ENCODE peak calls at places on chromosomes 3 and 15, in nine cellular contexts. One of them, this sample, is unnamed.

GRCh38 chr3:48716508-48716981 is 476 bp downstream of the IP6K2 start:
- DNase-seq in NCI-H446 treated with DMSO at 0.1 percent for 48 hours: no peak
- DNase-seq in endothelial cell: peak; percentile 13
- DNase-seq in AG08395: no peak
- DNase-seq in DMS 273 treated with DMSO at 0.1 percent for 48 hours: no peak
- DNase-seq in activated CD4-positive, alpha-beta T cell treated with anti-CD3 and anti-CD28 coated beads, Interleukin-2, amount 50 U/mL, for 1 hour: peak; percentile 23
- DNase-seq in mucosa of gallbladder: no peak
- DNase-seq in amygdala: no peak
- DNase-seq in GM03348: no peak
- DNase-seq in this sample: no peak

GRCh38 chr3:149784064-149784704 is 8.2 kb downstream of the ANKUB1 start:
- DNase-seq in GM03348: peak; percentile 39
- DNase-seq in amygdala: no peak
- DNase-seq in activated CD4-positive, alpha-beta T cell treated with anti-CD3 and anti-CD28 coated beads, Interleukin-2, amount 50 U/mL, for 1 hour: no peak
- DNase-seq in AG08395: peak; percentile 34
- DNase-seq in DMS 273 treated with DMSO at 0.1 percent for 48 hours: no peak
- DNase-seq in endothelial cell: no peak
- DNase-seq in mucosa of gallbladder: no peak
- DNase-seq in NCI-H446 treated with DMSO at 0.1 percent for 48 hours: no peak
- DNase-seq in this sample: no peak

GRCh38 chr3:149970716-149971402 is at the start of gene PFN2:
- DNase-seq in endothelial cell: peak; percentile 74
- DNase-seq in activated CD4-positive, alpha-beta T cell treated with anti-CD3 and anti-CD28 coated beads, Interleukin-2, amount 50 U/mL, for 1 hour: peak; percentile 61
- DNase-seq in NCI-H446 treated with DMSO at 0.1 percent for 48 hours: peak; percentile 86
- DNase-seq in AG08395: peak; percentile 75
- DNase-seq in DMS 273 treated with DMSO at 0.1 percent for 48 hours: peak; percentile 66
- DNase-seq in mucosa of gallbladder: peak; percentile 33
- DNase-seq in GM03348: peak; percentile 93
- DNase-seq in amygdala: peak; percentile 71
- DNase-seq in this sample: peak; percentile 63

GRCh38 chr3:13650210-13651056 is 101.5 kb downstream of the FBLN2 start:
- DNase-seq in endothelial cell: peak; percentile 93
- DNase-seq in amygdala: peak; percentile 81
- DNase-seq in DMS 273 treated with DMSO at 0.1 percent for 48 hours: no peak
- DNase-seq in GM03348: peak; percentile 95
- DNase-seq in AG08395: peak; percentile 85
- DNase-seq in NCI-H446 treated with DMSO at 0.1 percent for 48 hours: no peak
- DNase-seq in mucosa of gallbladder: peak; percentile 76
- DNase-seq in activated CD4-positive, alpha-beta T cell treated with anti-CD3 and anti-CD28 coated beads, Interleukin-2, amount 50 U/mL, for 1 hour: peak; percentile 76
- DNase-seq in this sample: peak; percentile 88

GRCh38 chr15:48507416-48508065 is 138.0 kb downstream of the FBN1 start:
- DNase-seq in DMS 273 treated with DMSO at 0.1 percent for 48 hours: peak; percentile 27
- DNase-seq in endothelial cell: peak; percentile 48
- DNase-seq in mucosa of gallbladder: peak; percentile 25
- DNase-seq in amygdala: no peak
- DNase-seq in NCI-H446 treated with DMSO at 0.1 percent for 48 hours: no peak
- DNase-seq in activated CD4-positive, alpha-beta T cell treated with anti-CD3 and anti-CD28 coated beads, Interleukin-2, amount 50 U/mL, for 1 hour: no peak
- DNase-seq in AG08395: peak; percentile 50
- DNase-seq in GM03348: peak; percentile 31
- DNase-seq in this sample: no peak

GRCh38 chr15:81895723-81896122 is 150.1 kb downstream of the MEX3B start:
- DNase-seq in GM03348: no peak
- DNase-seq in mucosa of gallbladder: no peak
- DNase-seq in AG08395: no peak
- DNase-seq in NCI-H446 treated with DMSO at 0.1 percent for 48 hours: no peak
- DNase-seq in endothelial cell: no peak
- DNase-seq in DMS 273 treated with DMSO at 0.1 percent for 48 hours: no peak
- DNase-seq in activated CD4-positive, alpha-beta T cell treated with anti-CD3 and anti-CD28 coated beads, Interleukin-2, amount 50 U/mL, for 1 hour: no peak
- DNase-seq in amygdala: no peak
- DNase-seq in this sample: no peak

GRCh38 chr3:63051920-63052319 is 176.7 kb upstream of the CADPS start:
- DNase-seq in GM03348: peak; percentile 3
- DNase-seq in NCI-H446 treated with DMSO at 0.1 percent for 48 hours: no peak
- DNase-seq in DMS 273 treated with DMSO at 0.1 percent for 48 hours: no peak
- DNase-seq in endothelial cell: no peak
- DNase-seq in amygdala: no peak
- DNase-seq in mucosa of gallbladder: no peak
- DNase-seq in activated CD4-positive, alpha-beta T cell treated with anti-CD3 and anti-CD28 coated beads, Interleukin-2, amount 50 U/mL, for 1 hour: no peak
- DNase-seq in AG08395: no peak
- DNase-seq in this sample: no peak

GRCh38 chr15:44296625-44297524 is 8.4 kb downstream of the GOLM2 start:
- DNase-seq in mucosa of gallbladder: no peak
- DNase-seq in AG08395: peak; percentile 32
- DNase-seq in activated CD4-positive, alpha-beta T cell treated with anti-CD3 and anti-CD28 coated beads, Interleukin-2, amount 50 U/mL, for 1 hour: no peak
- DNase-seq in GM03348: peak; percentile 35
- DNase-seq in amygdala: no peak
- DNase-seq in DMS 273 treated with DMSO at 0.1 percent for 48 hours: peak; percentile 21
- DNase-seq in endothelial cell: no peak
- DNase-seq in NCI-H446 treated with DMSO at 0.1 percent for 48 hours: no peak
- DNase-seq in this sample: no peak

GRCh38 chr3:15958692-15959433 is 161.1 kb upstream of the ANKRD28 start:
- DNase-seq in DMS 273 treated with DMSO at 0.1 percent for 48 hours: no peak
- DNase-seq in activated CD4-positive, alpha-beta T cell treated with anti-CD3 and anti-CD28 coated beads, Interleukin-2, amount 50 U/mL, for 1 hour: no peak
- DNase-seq in amygdala: no peak
- DNase-seq in mucosa of gallbladder: no peak
- DNase-seq in AG08395: no peak
- DNase-seq in GM03348: no peak
- DNase-seq in NCI-H446 treated with DMSO at 0.1 percent for 48 hours: no peak
- DNase-seq in endothelial cell: no peak
- DNase-seq in this sample: no peak

GRCh38 chr15:75348034-75348562 is 1.3 kb downstream of the NEIL1 start:
- DNase-seq in AG08395: no peak
- DNase-seq in DMS 273 treated with DMSO at 0.1 percent for 48 hours: no peak
- DNase-seq in GM03348: peak; percentile 70
- DNase-seq in endothelial cell: no peak
- DNase-seq in mucosa of gallbladder: no peak
- DNase-seq in activated CD4-positive, alpha-beta T cell treated with anti-CD3 and anti-CD28 coated beads, Interleukin-2, amount 50 U/mL, for 1 hour: no peak
- DNase-seq in amygdala: no peak
- DNase-seq in NCI-H446 treated with DMSO at 0.1 percent for 48 hours: no peak
- DNase-seq in this sample: peak; percentile 72

GRCh38 chr15:31335991-31336942 is 9.6 kb downstream of the KLF13 start:
- DNase-seq in endothelial cell: no peak
- DNase-seq in GM03348: no peak
- DNase-seq in DMS 273 treated with DMSO at 0.1 percent for 48 hours: no peak
- DNase-seq in activated CD4-positive, alpha-beta T cell treated with anti-CD3 and anti-CD28 coated beads, Interleukin-2, amount 50 U/mL, for 1 hour: no peak
- DNase-seq in mucosa of gallbladder: no peak
- DNase-seq in AG08395: no peak
- DNase-seq in NCI-H446 treated with DMSO at 0.1 percent for 48 hours: no peak
- DNase-seq in amygdala: no peak
- DNase-seq in this sample: peak; percentile 49

GRCh38 chr3:180430896-180431295 is 171.1 kb upstream of the TTC14 start:
- DNase-seq in amygdala: no peak
- DNase-seq in DMS 273 treated with DMSO at 0.1 percent for 48 hours: no peak
- DNase-seq in endothelial cell: no peak
- DNase-seq in AG08395: no peak
- DNase-seq in activated CD4-positive, alpha-beta T cell treated with anti-CD3 and anti-CD28 coated beads, Interleukin-2, amount 50 U/mL, for 1 hour: no peak
- DNase-seq in GM03348: no peak
- DNase-seq in mucosa of gallbladder: no peak
- DNase-seq in NCI-H446 treated with DMSO at 0.1 percent for 48 hours: no peak
- DNase-seq in this sample: no peak

GRCh38 chr15:96320703-96321421 is 9.6 kb upstream of the NR2F2 start:
- DNase-seq in NCI-H446 treated with DMSO at 0.1 percent for 48 hours: no peak
- DNase-seq in endothelial cell: no peak
- DNase-seq in amygdala: no peak
- DNase-seq in DMS 273 treated with DMSO at 0.1 percent for 48 hours: no peak
- DNase-seq in activated CD4-positive, alpha-beta T cell treated with anti-CD3 and anti-CD28 coated beads, Interleukin-2, amount 50 U/mL, for 1 hour: no peak
- DNase-seq in GM03348: no peak
- DNase-seq in mucosa of gallbladder: no peak
- DNase-seq in AG08395: no peak
- DNase-seq in this sample: no peak

GRCh38 chr15:31262901-31263671 is 63.5 kb upstream of the KLF13 start:
- DNase-seq in DMS 273 treated with DMSO at 0.1 percent for 48 hours: no peak
- DNase-seq in amygdala: no peak
- DNase-seq in endothelial cell: no peak
- DNase-seq in NCI-H446 treated with DMSO at 0.1 percent for 48 hours: no peak
- DNase-seq in GM03348: no peak
- DNase-seq in activated CD4-positive, alpha-beta T cell treated with anti-CD3 and anti-CD28 coated beads, Interleukin-2, amount 50 U/mL, for 1 hour: no peak
- DNase-seq in AG08395: peak; percentile 53
- DNase-seq in mucosa of gallbladder: peak; percentile 42
- DNase-seq in this sample: peak; percentile 83

GRCh38 chr3:64741344-64741743 is 53.5 kb upstream of the ADAMTS9 start:
- DNase-seq in amygdala: no peak
- DNase-seq in mucosa of gallbladder: no peak
- DNase-seq in activated CD4-positive, alpha-beta T cell treated with anti-CD3 and anti-CD28 coated beads, Interleukin-2, amount 50 U/mL, for 1 hour: no peak
- DNase-seq in AG08395: no peak
- DNase-seq in endothelial cell: no peak
- DNase-seq in DMS 273 treated with DMSO at 0.1 percent for 48 hours: no peak
- DNase-seq in NCI-H446 treated with DMSO at 0.1 percent for 48 hours: no peak
- DNase-seq in GM03348: peak; percentile 9
- DNase-seq in this sample: no peak

GRCh38 chr15:88542342-88542733 is 4.1 kb downstream of the DET1 start:
- DNase-seq in endothelial cell: no peak
- DNase-seq in NCI-H446 treated with DMSO at 0.1 percent for 48 hours: no peak
- DNase-seq in mucosa of gallbladder: peak; percentile 16
- DNase-seq in activated CD4-positive, alpha-beta T cell treated with anti-CD3 and anti-CD28 coated beads, Interleukin-2, amount 50 U/mL, for 1 hour: no peak
- DNase-seq in GM03348: no peak
- DNase-seq in amygdala: no peak
- DNase-seq in DMS 273 treated with DMSO at 0.1 percent for 48 hours: no peak
- DNase-seq in AG08395: no peak
- DNase-seq in this sample: no peak

GRCh38 chr3:39064646-39065045 is 12.8 kb downstream of the WDR48 start:
- DNase-seq in endothelial cell: no peak
- DNase-seq in AG08395: peak; percentile 54
- DNase-seq in GM03348: peak; percentile 54
- DNase-seq in amygdala: no peak
- DNase-seq in DMS 273 treated with DMSO at 0.1 percent for 48 hours: no peak
- DNase-seq in mucosa of gallbladder: no peak
- DNase-seq in activated CD4-positive, alpha-beta T cell treated with anti-CD3 and anti-CD28 coated beads, Interleukin-2, amount 50 U/mL, for 1 hour: no peak
- DNase-seq in NCI-H446 treated with DMSO at 0.1 percent for 48 hours: no peak
- DNase-seq in this sample: no peak

GRCh38 chr3:133872161-133872560 is 23.5 kb downstream of the RAB6B start:
- DNase-seq in DMS 273 treated with DMSO at 0.1 percent for 48 hours: no peak
- DNase-seq in AG08395: no peak
- DNase-seq in endothelial cell: no peak
- DNase-seq in NCI-H446 treated with DMSO at 0.1 percent for 48 hours: no peak
- DNase-seq in mucosa of gallbladder: no peak
- DNase-seq in GM03348: no peak
- DNase-seq in amygdala: no peak
- DNase-seq in activated CD4-positive, alpha-beta T cell treated with anti-CD3 and anti-CD28 coated beads, Interleukin-2, amount 50 U/mL, for 1 hour: no peak
- DNase-seq in this sample: no peak

GRCh38 chr3:56190906-56191305 is 277.4 kb downstream of the ERC2 start:
- DNase-seq in GM03348: no peak
- DNase-seq in NCI-H446 treated with DMSO at 0.1 percent for 48 hours: no peak
- DNase-seq in AG08395: no peak
- DNase-seq in endothelial cell: no peak
- DNase-seq in amygdala: no peak
- DNase-seq in DMS 273 treated with DMSO at 0.1 percent for 48 hours: no peak
- DNase-seq in activated CD4-positive, alpha-beta T cell treated with anti-CD3 and anti-CD28 coated beads, Interleukin-2, amount 50 U/mL, for 1 hour: no peak
- DNase-seq in mucosa of gallbladder: no peak
- DNase-seq in this sample: no peak

GRCh38 chr15:28109626-28110415 is 10.7 kb upstream of the OCA2 start:
- DNase-seq in amygdala: no peak
- DNase-seq in NCI-H446 treated with DMSO at 0.1 percent for 48 hours: no peak
- DNase-seq in mucosa of gallbladder: no peak
- DNase-seq in GM03348: no peak
- DNase-seq in activated CD4-positive, alpha-beta T cell treated with anti-CD3 and anti-CD28 coated beads, Interleukin-2, amount 50 U/mL, for 1 hour: no peak
- DNase-seq in endothelial cell: no peak
- DNase-seq in DMS 273 treated with DMSO at 0.1 percent for 48 hours: no peak
- DNase-seq in AG08395: no peak
- DNase-seq in this sample: no peak

GRCh38 chr3:180280601-180281000 is 243.9 kb upstream of the PEX5L start:
- DNase-seq in GM03348: no peak
- DNase-seq in activated CD4-positive, alpha-beta T cell treated with anti-CD3 and anti-CD28 coated beads, Interleukin-2, amount 50 U/mL, for 1 hour: no peak
- DNase-seq in DMS 273 treated with DMSO at 0.1 percent for 48 hours: no peak
- DNase-seq in mucosa of gallbladder: no peak
- DNase-seq in amygdala: no peak
- DNase-seq in NCI-H446 treated with DMSO at 0.1 percent for 48 hours: no peak
- DNase-seq in endothelial cell: no peak
- DNase-seq in AG08395: no peak
- DNase-seq in this sample: no peak

GRCh38 chr3:4351164-4351855 is 48.1 kb downstream of the SETMAR start:
- DNase-seq in endothelial cell: no peak
- DNase-seq in amygdala: no peak
- DNase-seq in NCI-H446 treated with DMSO at 0.1 percent for 48 hours: no peak
- DNase-seq in activated CD4-positive, alpha-beta T cell treated with anti-CD3 and anti-CD28 coated beads, Interleukin-2, amount 50 U/mL, for 1 hour: peak; percentile 16
- DNase-seq in mucosa of gallbladder: no peak
- DNase-seq in DMS 273 treated with DMSO at 0.1 percent for 48 hours: no peak
- DNase-seq in AG08395: peak; percentile 23
- DNase-seq in GM03348: peak; percentile 45
- DNase-seq in this sample: no peak

GRCh38 chr3:129526121-129526900 is 2.1 kb upstream of the RHO start:
- DNase-seq in endothelial cell: no peak
- DNase-seq in mucosa of gallbladder: no peak
- DNase-seq in activated CD4-positive, alpha-beta T cell treated with anti-CD3 and anti-CD28 coated beads, Interleukin-2, amount 50 U/mL, for 1 hour: no peak
- DNase-seq in NCI-H446 treated with DMSO at 0.1 percent for 48 hours: no peak
- DNase-seq in AG08395: no peak
- DNase-seq in GM03348: no peak
- DNase-seq in amygdala: no peak
- DNase-seq in DMS 273 treated with DMSO at 0.1 percent for 48 hours: no peak
- DNase-seq in this sample: peak; percentile 79

GRCh38 chr15:67085237-67085817 is 19.9 kb downstream of the SMAD3 start:
- DNase-seq in AG08395: no peak
- DNase-seq in DMS 273 treated with DMSO at 0.1 percent for 48 hours: no peak
- DNase-seq in GM03348: no peak
- DNase-seq in amygdala: no peak
- DNase-seq in NCI-H446 treated with DMSO at 0.1 percent for 48 hours: no peak
- DNase-seq in endothelial cell: no peak
- DNase-seq in mucosa of gallbladder: no peak
- DNase-seq in activated CD4-positive, alpha-beta T cell treated with anti-CD3 and anti-CD28 coated beads, Interleukin-2, amount 50 U/mL, for 1 hour: no peak
- DNase-seq in this sample: no peak

GRCh38 chr15:65249641-65250040 is 37.0 kb downstream of the PARP16 start:
- DNase-seq in endothelial cell: no peak
- DNase-seq in GM03348: no peak
- DNase-seq in amygdala: no peak
- DNase-seq in AG08395: no peak
- DNase-seq in mucosa of gallbladder: no peak
- DNase-seq in activated CD4-positive, alpha-beta T cell treated with anti-CD3 and anti-CD28 coated beads, Interleukin-2, amount 50 U/mL, for 1 hour: no peak
- DNase-seq in DMS 273 treated with DMSO at 0.1 percent for 48 hours: no peak
- DNase-seq in NCI-H446 treated with DMSO at 0.1 percent for 48 hours: no peak
- DNase-seq in this sample: no peak

GRCh38 chr3:77096966-77097890 is 57.3 kb downstream of the ROBO2 start:
- DNase-seq in AG08395: no peak
- DNase-seq in DMS 273 treated with DMSO at 0.1 percent for 48 hours: no peak
- DNase-seq in NCI-H446 treated with DMSO at 0.1 percent for 48 hours: no peak
- DNase-seq in GM03348: no peak
- DNase-seq in activated CD4-positive, alpha-beta T cell treated with anti-CD3 and anti-CD28 coated beads, Interleukin-2, amount 50 U/mL, for 1 hour: no peak
- DNase-seq in mucosa of gallbladder: no peak
- DNase-seq in amygdala: no peak
- DNase-seq in endothelial cell: no peak
- DNase-seq in this sample: no peak

GRCh38 chr3:137796993-137797392 is 32.9 kb downstream of the SOX14 start:
- DNase-seq in DMS 273 treated with DMSO at 0.1 percent for 48 hours: no peak
- DNase-seq in activated CD4-positive, alpha-beta T cell treated with anti-CD3 and anti-CD28 coated beads, Interleukin-2, amount 50 U/mL, for 1 hour: no peak
- DNase-seq in amygdala: no peak
- DNase-seq in endothelial cell: no peak
- DNase-seq in NCI-H446 treated with DMSO at 0.1 percent for 48 hours: no peak
- DNase-seq in mucosa of gallbladder: no peak
- DNase-seq in GM03348: no peak
- DNase-seq in AG08395: no peak
- DNase-seq in this sample: no peak

GRCh38 chr3:12198301-12198700 is 39.6 kb upstream of the TIMP4 start:
- DNase-seq in DMS 273 treated with DMSO at 0.1 percent for 48 hours: no peak
- DNase-seq in mucosa of gallbladder: no peak
- DNase-seq in GM03348: peak; percentile 60
- DNase-seq in AG08395: peak; percentile 44
- DNase-seq in amygdala: no peak
- DNase-seq in NCI-H446 treated with DMSO at 0.1 percent for 48 hours: no peak
- DNase-seq in activated CD4-positive, alpha-beta T cell treated with anti-CD3 and anti-CD28 coated beads, Interleukin-2, amount 50 U/mL, for 1 hour: no peak
- DNase-seq in endothelial cell: no peak
- DNase-seq in this sample: no peak

GRCh38 chr3:62493116-62493801 is 119.9 kb upstream of the FEZF2 start:
- DNase-seq in DMS 273 treated with DMSO at 0.1 percent for 48 hours: no peak
- DNase-seq in mucosa of gallbladder: no peak
- DNase-seq in GM03348: no peak
- DNase-seq in NCI-H446 treated with DMSO at 0.1 percent for 48 hours: no peak
- DNase-seq in amygdala: no peak
- DNase-seq in endothelial cell: no peak
- DNase-seq in AG08395: no peak
- DNase-seq in activated CD4-positive, alpha-beta T cell treated with anti-CD3 and anti-CD28 coated beads, Interleukin-2, amount 50 U/mL, for 1 hour: no peak
- DNase-seq in this sample: no peak

GRCh38 chr15:98863983-98864382 is 143.6 kb downstream of the PGPEP1L start:
- DNase-seq in mucosa of gallbladder: no peak
- DNase-seq in GM03348: no peak
- DNase-seq in NCI-H446 treated with DMSO at 0.1 percent for 48 hours: no peak
- DNase-seq in amygdala: no peak
- DNase-seq in endothelial cell: no peak
- DNase-seq in activated CD4-positive, alpha-beta T cell treated with anti-CD3 and anti-CD28 coated beads, Interleukin-2, amount 50 U/mL, for 1 hour: no peak
- DNase-seq in AG08395: no peak
- DNase-seq in DMS 273 treated with DMSO at 0.1 percent for 48 hours: no peak
- DNase-seq in this sample: no peak